ENCODE peak calls at places on chromosomes 11 and 22, in nine cellular contexts. C, G, L, F, X, N, Y, R and A are unnamed samples.

GRCh38 chr11:61091373-61092279 is 10.7 kb upstream of the CD5 start:
- DNase-seq in C (no peak), G (no peak), L (peak), F (no peak), X (no peak), N (no peak), Y (peak), R (no peak), A (no peak)

GRCh38 chr11:67562951-67563350 is 20.7 kb upstream of the GSTP1 start:
- DNase-seq in C (no peak), G (no peak), L (no peak), F (no peak), X (no peak), N (no peak), Y (no peak), R (no peak), A (peak)

GRCh38 chr11:3121931-3122774 is 43.0 kb downstream of the OSBPL5 start:
- DNase-seq in C (no peak), G (no peak), L (no peak), F (peak), X (peak), N (no peak), Y (no peak), R (no peak), A (no peak)

GRCh38 chr11:71498091-71498490 is 29.0 kb upstream of the KRTAP5-7 start:
- DNase-seq in C (no peak), G (no peak), L (no peak), F (no peak), X (no peak), N (no peak), Y (no peak), R (no peak), A (no peak)

GRCh38 chr11:97982512-97982911 is 1038.2 kb upstream of the CNTN5 start:
- DNase-seq in C (no peak), G (no peak), L (no peak), F (no peak), X (no peak), N (no peak), Y (no peak), R (no peak), A (no peak)

GRCh38 chr11:64726211-64726641 is 3.2 kb upstream of the NRXN2 start:
- DNase-seq in C (no peak), G (no peak), L (no peak), F (no peak), X (no peak), N (no peak), Y (no peak), R (no peak), A (no peak)

GRCh38 chr11:74022541-74022940 is 13.7 kb upstream of the UCP3 start:
- DNase-seq in C (no peak), G (no peak), L (no peak), F (no peak), X (no peak), N (no peak), Y (no peak), R (no peak), A (no peak)

GRCh38 chr11:58958500-58958899 is 19.2 kb downstream of the GLYATL1 start:
- DNase-seq in C (peak), G (no peak), L (no peak), F (no peak), X (no peak), N (peak), Y (no peak), R (no peak), A (peak)

GRCh38 chr11:121035823-121036222 is 11.9 kb downstream of the TBCEL start:
- DNase-seq in C (no peak), G (no peak), L (no peak), F (no peak), X (no peak), N (no peak), Y (no peak), R (no peak), A (no peak)

GRCh38 chr11:10351768-10352641 is 47.1 kb downstream of the ADM start:
- DNase-seq in C (no peak), G (no peak), L (peak), F (peak), X (peak), N (peak), Y (peak), R (peak), A (peak)

GRCh38 chr11:66283461-66284105 is 5.4 kb downstream of the YIF1A start:
- DNase-seq in C (no peak), G (no peak), L (no peak), F (no peak), X (no peak), N (no peak), Y (no peak), R (no peak), A (no peak)

GRCh38 chr22:40509401-40510134 is 127.0 kb downstream of the MRTFA start:
- DNase-seq in C (peak), G (peak), L (peak), F (peak), X (peak), N (peak), Y (peak), R (no peak), A (no peak)

GRCh38 chr11:103586756-103587155 is 449.7 kb upstream of the DDI1 start:
- DNase-seq in C (no peak), G (no peak), L (peak), F (peak), X (no peak), N (no peak), Y (no peak), R (no peak), A (no peak)

GRCh38 chr11:131609921-131610320 is 239.5 kb downstream of the NTM start:
- DNase-seq in C (no peak), G (no peak), L (no peak), F (no peak), X (no peak), N (no peak), Y (no peak), R (no peak), A (no peak)

GRCh38 chr22:43197271-43197941 is 10.5 kb upstream of the TTLL12 start:
- DNase-seq in C (no peak), G (no peak), L (no peak), F (no peak), X (no peak), N (no peak), Y (no peak), R (no peak), A (no peak)

GRCh38 chr11:108915666-108916065 is 250.8 kb downstream of the DDX10 start:
- DNase-seq in C (no peak), G (no peak), L (peak), F (no peak), X (no peak), N (no peak), Y (no peak), R (no peak), A (no peak)

GRCh38 chr22:36733271-36733670 is 29.7 kb upstream of the CACNG2 start:
- DNase-seq in C (no peak), G (no peak), L (no peak), F (no peak), X (no peak), N (no peak), Y (no peak), R (no peak), A (no peak)

GRCh38 chr11:110079726-110080125 is 13.5 kb upstream of the ZC3H12C start:
- DNase-seq in C (no peak), G (no peak), L (no peak), F (no peak), X (no peak), N (no peak), Y (no peak), R (no peak), A (no peak)

GRCh38 chr11:133650082-133650481 is 117.8 kb upstream of the OPCML start:
- DNase-seq in C (no peak), G (no peak), L (no peak), F (no peak), X (no peak), N (no peak), Y (no peak), R (no peak), A (no peak)

GRCh38 chr11:109696191-109696897 is 274.4 kb downstream of the C11orf87 start:
- DNase-seq in C (no peak), G (no peak), L (peak), F (no peak), X (no peak), N (no peak), Y (peak), R (no peak), A (no peak)

GRCh38 chr22:47921906-47922305 is 1159.5 kb downstream of the TBC1D22A start:
- DNase-seq in C (no peak), G (no peak), L (no peak), F (no peak), X (no peak), N (no peak), Y (no peak), R (no peak), A (no peak)

GRCh38 chr22:20494978-20495860 is at the start of gene KLHL22:
- DNase-seq in C (no peak), G (no peak), L (peak), F (no peak), X (peak), N (peak), Y (no peak), R (no peak), A (peak)

GRCh38 chr11:109986488-109986887 is 106.7 kb upstream of the ZC3H12C start:
- DNase-seq in C (no peak), G (no peak), L (no peak), F (no peak), X (no peak), N (no peak), Y (no peak), R (no peak), A (no peak)

GRCh38 chr22:27804683-27805297 is 3.2 kb upstream of the MN1 start:
- DNase-seq in C (peak), G (peak), L (peak), F (peak), X (peak), N (peak), Y (no peak), R (peak), A (peak)
- H3K4me3 ChIP-seq in C (no peak), G (no peak), L (no peak), F (no peak), X (no peak), N (no peak), Y (no peak), R (no peak), A (no peak)

GRCh38 chr11:33018840-33019239 is 3.2 kb downstream of the DEPDC7 start:
- DNase-seq in C (no peak), G (no peak), L (no peak), F (no peak), X (no peak), N (no peak), Y (no peak), R (no peak), A (no peak)

GRCh38 chr11:33018005-33018404 is 2.3 kb downstream of the DEPDC7 start:
- DNase-seq in C (no peak), G (no peak), L (no peak), F (no peak), X (no peak), N (no peak), Y (no peak), R (no peak), A (no peak)

GRCh38 chr11:33015621-33016551 is at the start of gene DEPDC7:
- DNase-seq in C (peak), G (no peak), L (peak), F (peak), X (peak), N (peak), Y (peak), R (peak), A (peak)

GRCh38 chr11:33017478-33017877 is 1.8 kb downstream of the DEPDC7 start:
- DNase-seq in C (no peak), G (no peak), L (no peak), F (no peak), X (no peak), N (no peak), Y (no peak), R (no peak), A (no peak)

DNA sequence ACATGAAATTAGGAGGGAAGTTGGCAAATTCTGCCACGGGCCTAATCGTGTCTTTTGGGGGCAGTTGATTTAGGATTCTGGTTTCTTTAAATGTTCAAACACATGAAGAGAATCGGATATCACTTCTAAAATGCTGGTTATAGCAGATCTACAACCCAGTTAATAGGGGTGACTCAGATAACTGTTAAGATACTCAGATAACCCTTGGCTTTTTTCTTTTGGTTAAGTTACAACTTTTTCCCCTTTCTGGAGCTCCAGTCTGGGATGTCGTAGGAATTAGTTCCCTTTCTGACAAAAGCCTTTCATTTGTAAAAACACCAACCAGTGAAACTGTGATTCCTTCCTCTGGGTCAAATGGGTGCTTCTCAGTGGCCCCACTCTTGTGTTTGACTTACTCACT is 976 bp downstream of the DEPDC7 start:
- DNase-seq in C (no peak), G (no peak), L (no peak), F (no peak), X (no peak), N (no peak), Y (no peak), R (no peak), A (no peak)
- H3K4me3 ChIP-seq in C (peak), G (peak), L (peak), F (peak), X (peak), N (peak), Y (peak), R (peak), A (peak)

DNA sequence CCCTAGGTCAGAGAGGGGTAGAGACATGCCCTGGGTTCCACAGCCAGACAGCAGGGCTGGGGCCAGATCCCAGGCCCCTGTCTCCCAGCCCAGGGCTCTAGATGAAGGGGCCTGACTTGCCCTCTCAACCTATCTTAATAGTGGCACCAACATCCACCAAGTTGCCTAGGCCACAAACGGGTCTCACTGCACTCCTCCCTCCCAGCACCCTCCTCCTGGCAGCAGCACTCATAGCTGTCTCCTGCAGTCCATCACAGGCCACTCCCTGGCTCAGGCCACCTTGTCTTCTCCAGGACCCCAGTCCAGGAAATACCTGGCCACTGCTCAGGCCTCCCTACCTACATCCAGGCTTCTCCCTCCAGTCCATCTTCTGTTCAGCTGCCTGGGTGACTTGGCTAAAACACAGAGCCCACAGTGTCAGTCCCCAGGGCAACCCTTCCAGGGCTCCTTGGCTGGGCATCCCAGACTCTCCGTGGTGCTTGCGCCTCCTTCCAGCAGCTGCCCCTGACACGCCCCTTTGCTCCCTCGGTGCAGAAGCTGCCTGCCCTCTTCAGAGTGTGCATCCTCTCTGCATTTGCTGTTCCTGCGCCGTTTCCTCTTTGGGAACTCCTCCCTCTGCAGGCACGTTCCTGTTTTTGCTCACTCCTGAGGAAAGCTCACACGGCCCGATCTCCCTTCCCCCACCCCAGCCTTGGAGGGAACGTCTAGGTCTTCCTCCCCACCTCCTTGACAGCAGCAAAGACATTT is 40.5 kb downstream of the LRRC32 start:
- DNase-seq in C (no peak), G (no peak), L (peak), F (peak), X (peak), N (peak), Y (no peak), R (peak), A (no peak)
- H3K4me3 ChIP-seq in C (no peak), G (no peak), L (no peak), F (no peak), X (no peak), N (no peak), Y (no peak), R (no peak), A (no peak)

GRCh38 chr22:50482107-50483074 is 1.0 kb downstream of the ADM2 start:
- DNase-seq in C (no peak), G (no peak), L (no peak), F (no peak), X (no peak), N (no peak), Y (no peak), R (no peak), A (no peak)
- H3K4me3 ChIP-seq in C (peak), G (peak), L (peak), F (no peak), X (no peak), N (no peak), Y (peak), R (no peak), A (peak)

DNA sequence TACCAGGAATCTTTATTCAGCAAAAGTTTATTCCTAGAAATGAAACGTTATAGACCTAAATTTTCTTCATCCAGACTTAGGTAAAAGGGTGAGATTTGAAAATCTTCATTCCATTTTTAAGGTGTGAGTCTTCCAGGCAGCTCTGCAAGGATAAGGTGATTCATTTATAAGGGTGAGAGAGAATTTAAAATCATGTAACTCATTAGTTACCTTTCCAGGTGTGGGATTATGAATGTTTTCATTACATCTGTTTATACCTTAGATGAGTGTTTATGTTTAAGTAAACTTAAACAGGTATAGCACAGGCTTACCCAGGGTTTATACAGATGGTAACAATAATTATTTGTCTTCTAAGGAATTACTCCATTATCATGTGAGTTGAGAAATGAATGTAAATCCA is 2.8 kb downstream of the PRSS23 start:
- DNase-seq in C (no peak), G (no peak), L (no peak), F (no peak), X (no peak), N (no peak), Y (no peak), R (no peak), A (no peak)
- H3K4me3 ChIP-seq in C (no peak), G (peak), L (no peak), F (no peak), X (no peak), N (no peak), Y (peak), R (no peak), A (no peak)

DNA sequence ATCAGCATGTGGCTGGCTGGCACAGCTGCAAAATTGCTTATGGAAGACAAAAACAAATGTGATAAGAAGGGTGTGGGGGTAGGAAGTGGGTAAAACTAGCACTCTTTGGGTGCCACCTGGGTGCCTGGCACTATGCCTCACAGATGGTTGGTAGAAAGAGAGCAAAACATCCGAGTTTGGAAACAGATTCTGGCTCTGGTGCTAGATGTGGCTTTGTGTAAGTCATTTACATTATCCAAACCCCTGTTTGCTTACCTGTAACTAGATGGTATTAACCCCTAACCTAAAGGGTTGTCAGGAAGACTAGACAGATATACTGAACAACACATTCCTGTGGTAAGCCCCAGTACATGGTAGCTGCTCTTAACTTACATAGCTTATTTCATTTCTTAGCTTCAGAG is 905.6 kb downstream of the DLG2 start:
- DNase-seq in C (no peak), G (no peak), L (no peak), F (no peak), X (no peak), N (no peak), Y (no peak), R (no peak), A (no peak)
- H3K4me3 ChIP-seq in C (no peak), G (no peak), L (no peak), F (no peak), X (no peak), N (no peak), Y (no peak), R (no peak), A (no peak)

GRCh38 chr22:30344447-30345200 is 12.1 kb downstream of the SF3A1 start:
- DNase-seq in C (no peak), G (no peak), L (no peak), F (no peak), X (no peak), N (no peak), Y (no peak), R (no peak), A (no peak)
- H3K4me3 ChIP-seq in C (no peak), G (no peak), L (no peak), F (no peak), X (no peak), N (no peak), Y (no peak), R (no peak), A (no peak)

GRCh38 chr22:50675553-50676199 is 3.1 kb downstream of the SHANK3 start:
- DNase-seq in C (no peak), G (no peak), L (no peak), F (no peak), X (no peak), N (no peak), Y (no peak), R (peak), A (no peak)
- H3K4me3 ChIP-seq in C (peak), G (no peak), L (no peak), F (peak), X (peak), N (peak), Y (no peak), R (peak), A (peak)

GRCh38 chr22:22603470-22603947 is 40.9 kb upstream of the GGTLC2 start:
- DNase-seq in C (no peak), G (no peak), L (no peak), F (no peak), X (no peak), N (no peak), Y (no peak), R (no peak), A (no peak)
- H3K4me3 ChIP-seq in C (no peak), G (no peak), L (no peak), F (no peak), X (no peak), N (no peak), Y (no peak), R (no peak), A (no peak)